ENCODE peak calls at places on chromosomes 6 and 20, in ten cellular contexts. One of them, this sample, is unnamed.

GRCh38 chr6:135182120-135182992 is 1.2 kb downstream of the MYB start:
- DNase-seq in stimulated activated CD4-positive, alpha-beta T cell treated with anti-CD3 and anti-CD28 coated beads, Interleukin-15, amount 100 ng/mL, for 48 hours: no peak
- DNase-seq in T-helper 1 cell: peak; percentile 21
- DNase-seq in astrocyte of the cerebellum: no peak
- DNase-seq in heart left ventricle: no peak
- DNase-seq in activated CD8-positive, alpha-beta memory T cell treated with anti-CD3 and anti-CD28 coated beads for 4 hours: no peak
- DNase-seq in endothelial cell: peak; percentile 20
- DNase-seq in mucosa of descending colon: peak; percentile 72
- DNase-seq in effector memory CD8-positive, alpha-beta T cell: no peak
- DNase-seq in cardiac fibroblast: peak; percentile 21
- DNase-seq in this sample: peak; percentile 36

GRCh38 chr20:2889209-2889608 is 15.9 kb downstream of the PTPRA start:
- DNase-seq in stimulated activated CD4-positive, alpha-beta T cell treated with anti-CD3 and anti-CD28 coated beads, Interleukin-15, amount 100 ng/mL, for 48 hours: no peak
- DNase-seq in T-helper 1 cell: no peak
- DNase-seq in astrocyte of the cerebellum: no peak
- DNase-seq in heart left ventricle: no peak
- DNase-seq in activated CD8-positive, alpha-beta memory T cell treated with anti-CD3 and anti-CD28 coated beads for 4 hours: no peak
- DNase-seq in endothelial cell: no peak
- DNase-seq in mucosa of descending colon: no peak
- DNase-seq in effector memory CD8-positive, alpha-beta T cell: no peak
- DNase-seq in cardiac fibroblast: no peak
- DNase-seq in this sample: no peak

GRCh38 chr20:60326821-60327220 is 368.6 kb downstream of the CDH26 start:
- DNase-seq in stimulated activated CD4-positive, alpha-beta T cell treated with anti-CD3 and anti-CD28 coated beads, Interleukin-15, amount 100 ng/mL, for 48 hours: no peak
- DNase-seq in T-helper 1 cell: no peak
- DNase-seq in astrocyte of the cerebellum: no peak
- DNase-seq in heart left ventricle: no peak
- DNase-seq in activated CD8-positive, alpha-beta memory T cell treated with anti-CD3 and anti-CD28 coated beads for 4 hours: no peak
- DNase-seq in endothelial cell: no peak
- DNase-seq in mucosa of descending colon: no peak
- DNase-seq in effector memory CD8-positive, alpha-beta T cell: no peak
- DNase-seq in cardiac fibroblast: no peak
- DNase-seq in this sample: no peak

GRCh38 chr20:49945701-49946477 is 9.7 kb downstream of the RNF114 start:
- DNase-seq in stimulated activated CD4-positive, alpha-beta T cell treated with anti-CD3 and anti-CD28 coated beads, Interleukin-15, amount 100 ng/mL, for 48 hours: no peak
- DNase-seq in T-helper 1 cell: no peak
- DNase-seq in astrocyte of the cerebellum: no peak
- DNase-seq in heart left ventricle: no peak
- DNase-seq in activated CD8-positive, alpha-beta memory T cell treated with anti-CD3 and anti-CD28 coated beads for 4 hours: no peak
- DNase-seq in endothelial cell: no peak
- DNase-seq in mucosa of descending colon: no peak
- DNase-seq in effector memory CD8-positive, alpha-beta T cell: no peak
- DNase-seq in cardiac fibroblast: no peak
- DNase-seq in this sample: no peak

GRCh38 chr6:11251553-11252358 is 19.3 kb upstream of the NEDD9 start:
- DNase-seq in stimulated activated CD4-positive, alpha-beta T cell treated with anti-CD3 and anti-CD28 coated beads, Interleukin-15, amount 100 ng/mL, for 48 hours: no peak
- DNase-seq in T-helper 1 cell: no peak
- DNase-seq in astrocyte of the cerebellum: no peak
- DNase-seq in heart left ventricle: peak; percentile 74
- DNase-seq in activated CD8-positive, alpha-beta memory T cell treated with anti-CD3 and anti-CD28 coated beads for 4 hours: no peak
- DNase-seq in endothelial cell: no peak
- DNase-seq in mucosa of descending colon: no peak
- DNase-seq in effector memory CD8-positive, alpha-beta T cell: no peak
- DNase-seq in cardiac fibroblast: peak; percentile 89
- DNase-seq in this sample: no peak

GRCh38 chr6:149840345-149841075 is 23.6 kb downstream of the LRP11 start:
- DNase-seq in stimulated activated CD4-positive, alpha-beta T cell treated with anti-CD3 and anti-CD28 coated beads, Interleukin-15, amount 100 ng/mL, for 48 hours: no peak
- DNase-seq in T-helper 1 cell: peak; percentile 20
- DNase-seq in astrocyte of the cerebellum: no peak
- DNase-seq in heart left ventricle: peak; percentile 92
- DNase-seq in activated CD8-positive, alpha-beta memory T cell treated with anti-CD3 and anti-CD28 coated beads for 4 hours: no peak
- DNase-seq in endothelial cell: peak; percentile 50
- DNase-seq in mucosa of descending colon: peak; percentile 70
- DNase-seq in effector memory CD8-positive, alpha-beta T cell: peak; percentile 23
- DNase-seq in cardiac fibroblast: peak; percentile 81
- DNase-seq in this sample: peak; percentile 79

GRCh38 chr6:156866181-156866862 is 89.1 kb downstream of the ARID1B start:
- DNase-seq in stimulated activated CD4-positive, alpha-beta T cell treated with anti-CD3 and anti-CD28 coated beads, Interleukin-15, amount 100 ng/mL, for 48 hours: no peak
- DNase-seq in T-helper 1 cell: no peak
- DNase-seq in astrocyte of the cerebellum: no peak
- DNase-seq in heart left ventricle: peak; percentile 58
- DNase-seq in activated CD8-positive, alpha-beta memory T cell treated with anti-CD3 and anti-CD28 coated beads for 4 hours: no peak
- DNase-seq in endothelial cell: no peak
- DNase-seq in mucosa of descending colon: no peak
- DNase-seq in effector memory CD8-positive, alpha-beta T cell: peak; percentile 4
- DNase-seq in cardiac fibroblast: no peak
- DNase-seq in this sample: no peak

GRCh38 chr6:1667012-1667804 is 57.5 kb downstream of the FOXC1 start:
- DNase-seq in stimulated activated CD4-positive, alpha-beta T cell treated with anti-CD3 and anti-CD28 coated beads, Interleukin-15, amount 100 ng/mL, for 48 hours: no peak
- DNase-seq in T-helper 1 cell: no peak
- DNase-seq in astrocyte of the cerebellum: no peak
- DNase-seq in heart left ventricle: no peak
- DNase-seq in activated CD8-positive, alpha-beta memory T cell treated with anti-CD3 and anti-CD28 coated beads for 4 hours: no peak
- DNase-seq in endothelial cell: no peak
- DNase-seq in mucosa of descending colon: no peak
- DNase-seq in effector memory CD8-positive, alpha-beta T cell: no peak
- DNase-seq in cardiac fibroblast: peak; percentile 7
- DNase-seq in this sample: no peak

GRCh38 chr20:37346232-37346525 is 239 bp downstream of the SRC start:
- DNase-seq in stimulated activated CD4-positive, alpha-beta T cell treated with anti-CD3 and anti-CD28 coated beads, Interleukin-15, amount 100 ng/mL, for 48 hours: no peak
- DNase-seq in T-helper 1 cell: no peak
- DNase-seq in astrocyte of the cerebellum: no peak
- DNase-seq in heart left ventricle: no peak
- DNase-seq in activated CD8-positive, alpha-beta memory T cell treated with anti-CD3 and anti-CD28 coated beads for 4 hours: no peak
- DNase-seq in endothelial cell: no peak
- DNase-seq in mucosa of descending colon: no peak
- DNase-seq in effector memory CD8-positive, alpha-beta T cell: no peak
- DNase-seq in cardiac fibroblast: no peak
- DNase-seq in this sample: no peak

GRCh38 chr6:71040841-71041240 is 84.0 kb upstream of the B3GAT2 start:
- DNase-seq in stimulated activated CD4-positive, alpha-beta T cell treated with anti-CD3 and anti-CD28 coated beads, Interleukin-15, amount 100 ng/mL, for 48 hours: no peak
- DNase-seq in T-helper 1 cell: no peak
- DNase-seq in astrocyte of the cerebellum: no peak
- DNase-seq in heart left ventricle: no peak
- DNase-seq in activated CD8-positive, alpha-beta memory T cell treated with anti-CD3 and anti-CD28 coated beads for 4 hours: no peak
- DNase-seq in endothelial cell: no peak
- DNase-seq in mucosa of descending colon: no peak
- DNase-seq in effector memory CD8-positive, alpha-beta T cell: no peak
- DNase-seq in cardiac fibroblast: no peak
- DNase-seq in this sample: no peak

GRCh38 chr20:56855693-56856092 is 226.6 kb downstream of the TFAP2C start:
- DNase-seq in stimulated activated CD4-positive, alpha-beta T cell treated with anti-CD3 and anti-CD28 coated beads, Interleukin-15, amount 100 ng/mL, for 48 hours: no peak
- DNase-seq in T-helper 1 cell: no peak
- DNase-seq in astrocyte of the cerebellum: no peak
- DNase-seq in heart left ventricle: no peak
- DNase-seq in activated CD8-positive, alpha-beta memory T cell treated with anti-CD3 and anti-CD28 coated beads for 4 hours: no peak
- DNase-seq in endothelial cell: no peak
- DNase-seq in mucosa of descending colon: no peak
- DNase-seq in effector memory CD8-positive, alpha-beta T cell: no peak
- DNase-seq in cardiac fibroblast: no peak
- DNase-seq in this sample: no peak

GRCh38 chr6:125952764-125953501 is 3.6 kb upstream of the HINT3 start:
- DNase-seq in stimulated activated CD4-positive, alpha-beta T cell treated with anti-CD3 and anti-CD28 coated beads, Interleukin-15, amount 100 ng/mL, for 48 hours: peak; percentile 4
- DNase-seq in T-helper 1 cell: no peak
- DNase-seq in astrocyte of the cerebellum: no peak
- DNase-seq in heart left ventricle: no peak
- DNase-seq in activated CD8-positive, alpha-beta memory T cell treated with anti-CD3 and anti-CD28 coated beads for 4 hours: no peak
- DNase-seq in endothelial cell: no peak
- DNase-seq in mucosa of descending colon: no peak
- DNase-seq in effector memory CD8-positive, alpha-beta T cell: no peak
- DNase-seq in cardiac fibroblast: peak; percentile 37
- DNase-seq in this sample: peak; percentile 69

GRCh38 chr20:1933465-1933870 is 38.3 kb downstream of the SIRPA start:
- DNase-seq in stimulated activated CD4-positive, alpha-beta T cell treated with anti-CD3 and anti-CD28 coated beads, Interleukin-15, amount 100 ng/mL, for 48 hours: no peak
- DNase-seq in T-helper 1 cell: no peak
- DNase-seq in astrocyte of the cerebellum: no peak
- DNase-seq in heart left ventricle: peak; percentile 86
- DNase-seq in activated CD8-positive, alpha-beta memory T cell treated with anti-CD3 and anti-CD28 coated beads for 4 hours: no peak
- DNase-seq in endothelial cell: no peak
- DNase-seq in mucosa of descending colon: peak; percentile 63
- DNase-seq in effector memory CD8-positive, alpha-beta T cell: no peak
- DNase-seq in cardiac fibroblast: peak; percentile 91
- DNase-seq in this sample: no peak

GRCh38 chr6:14711056-14711703 is 534.7 kb upstream of the JARID2 start:
- DNase-seq in stimulated activated CD4-positive, alpha-beta T cell treated with anti-CD3 and anti-CD28 coated beads, Interleukin-15, amount 100 ng/mL, for 48 hours: peak; percentile 65
- DNase-seq in T-helper 1 cell: no peak
- DNase-seq in astrocyte of the cerebellum: no peak
- DNase-seq in heart left ventricle: peak; percentile 55
- DNase-seq in activated CD8-positive, alpha-beta memory T cell treated with anti-CD3 and anti-CD28 coated beads for 4 hours: no peak
- DNase-seq in endothelial cell: peak; percentile 41
- DNase-seq in mucosa of descending colon: no peak
- DNase-seq in effector memory CD8-positive, alpha-beta T cell: peak; percentile 34
- DNase-seq in cardiac fibroblast: peak; percentile 86
- DNase-seq in this sample: peak; percentile 63

GRCh38 chr20:23622839-23623343 is 14.9 kb downstream of the CST3 start:
- DNase-seq in stimulated activated CD4-positive, alpha-beta T cell treated with anti-CD3 and anti-CD28 coated beads, Interleukin-15, amount 100 ng/mL, for 48 hours: no peak
- DNase-seq in T-helper 1 cell: no peak
- DNase-seq in astrocyte of the cerebellum: peak; percentile 90
- DNase-seq in heart left ventricle: peak; percentile 89
- DNase-seq in activated CD8-positive, alpha-beta memory T cell treated with anti-CD3 and anti-CD28 coated beads for 4 hours: no peak
- DNase-seq in endothelial cell: no peak
- DNase-seq in mucosa of descending colon: peak; percentile 72
- DNase-seq in effector memory CD8-positive, alpha-beta T cell: no peak
- DNase-seq in cardiac fibroblast: peak; percentile 96
- DNase-seq in this sample: no peak

GRCh38 chr6:152161501-152161900 is 354.0 kb downstream of the ESR1 start:
- DNase-seq in stimulated activated CD4-positive, alpha-beta T cell treated with anti-CD3 and anti-CD28 coated beads, Interleukin-15, amount 100 ng/mL, for 48 hours: no peak
- DNase-seq in T-helper 1 cell: no peak
- DNase-seq in astrocyte of the cerebellum: peak; percentile 57
- DNase-seq in heart left ventricle: no peak
- DNase-seq in activated CD8-positive, alpha-beta memory T cell treated with anti-CD3 and anti-CD28 coated beads for 4 hours: no peak
- DNase-seq in endothelial cell: no peak
- DNase-seq in mucosa of descending colon: no peak
- DNase-seq in effector memory CD8-positive, alpha-beta T cell: no peak
- DNase-seq in cardiac fibroblast: peak; percentile 27
- DNase-seq in this sample: no peak

This sample was measured in WTC11.